ENCODE peak calls at places on chromosomes 5 and 9, in nine cellular contexts. One of them, this sample, is unnamed.

GRCh38 chr5:39283231-39283818 is 64.0 kb upstream of the FYB1 start:
- DNase-seq in fibroblast of lung: peak; percentile 78
- DNase-seq in CD8-positive, alpha-beta T cell: no peak
- DNase-seq in HFFc6: peak; percentile 75
- DNase-seq in RWPE1: peak; percentile 57
- DNase-seq in cardiac muscle cell: peak; percentile 59
- DNase-seq in neural progenitor cell: peak; percentile 71
- DNase-seq in epithelial cell of esophagus: peak; percentile 83
- DNase-seq in NB4: peak; percentile 81
- DNase-seq in this sample: peak; percentile 57

GRCh38 chr5:96721351-96721970 is 59.3 kb downstream of the CAST start:
- DNase-seq in neural progenitor cell: no peak
- DNase-seq in epithelial cell of esophagus: peak; percentile 38
- DNase-seq in HFFc6: peak; percentile 34
- DNase-seq in RWPE1: no peak
- DNase-seq in CD8-positive, alpha-beta T cell: no peak
- DNase-seq in NB4: no peak
- DNase-seq in cardiac muscle cell: no peak
- DNase-seq in fibroblast of lung: peak; percentile 89
- DNase-seq in this sample: no peak

GRCh38 chr9:117825609-117826347 is 121.6 kb downstream of the TLR4 start:
- DNase-seq in neural progenitor cell: no peak
- DNase-seq in NB4: peak; percentile 81
- DNase-seq in cardiac muscle cell: no peak
- DNase-seq in CD8-positive, alpha-beta T cell: peak; percentile 1
- DNase-seq in epithelial cell of esophagus: no peak
- DNase-seq in fibroblast of lung: no peak
- DNase-seq in RWPE1: no peak
- DNase-seq in HFFc6: no peak
- DNase-seq in this sample: no peak

GRCh38 chr9:108816037-108816436 is 39.7 kb downstream of the ACTL7B start:
- DNase-seq in HFFc6: no peak
- DNase-seq in fibroblast of lung: no peak
- DNase-seq in CD8-positive, alpha-beta T cell: no peak
- DNase-seq in neural progenitor cell: no peak
- DNase-seq in cardiac muscle cell: no peak
- DNase-seq in RWPE1: no peak
- DNase-seq in NB4: peak; percentile 78
- DNase-seq in epithelial cell of esophagus: no peak
- DNase-seq in this sample: no peak

GRCh38 chr5:53582225-53582624 is 21.8 kb downstream of the NDUFS4 start:
- DNase-seq in fibroblast of lung: no peak
- DNase-seq in CD8-positive, alpha-beta T cell: no peak
- DNase-seq in cardiac muscle cell: no peak
- DNase-seq in epithelial cell of esophagus: no peak
- DNase-seq in NB4: no peak
- DNase-seq in neural progenitor cell: no peak
- DNase-seq in RWPE1: no peak
- DNase-seq in HFFc6: no peak
- DNase-seq in this sample: no peak

GRCh38 chr9:7828344-7828743 is 28.8 kb upstream of the DMAC1 start:
- DNase-seq in HFFc6: no peak
- DNase-seq in NB4: peak; percentile 67
- DNase-seq in neural progenitor cell: no peak
- DNase-seq in RWPE1: no peak
- DNase-seq in epithelial cell of esophagus: no peak
- DNase-seq in cardiac muscle cell: no peak
- DNase-seq in fibroblast of lung: no peak
- DNase-seq in CD8-positive, alpha-beta T cell: no peak
- DNase-seq in this sample: no peak

GRCh38 chr9:72065076-72065475 is 4.7 kb upstream of the C9orf57 start:
- DNase-seq in epithelial cell of esophagus: peak; percentile 40
- DNase-seq in RWPE1: peak; percentile 42
- DNase-seq in HFFc6: no peak
- DNase-seq in cardiac muscle cell: no peak
- DNase-seq in fibroblast of lung: peak; percentile 16
- DNase-seq in CD8-positive, alpha-beta T cell: no peak
- DNase-seq in neural progenitor cell: no peak
- DNase-seq in NB4: no peak
- DNase-seq in this sample: no peak

GRCh38 chr9:3628239-3628638 is 102.4 kb upstream of the RFX3 start:
- DNase-seq in NB4: no peak
- DNase-seq in cardiac muscle cell: no peak
- DNase-seq in neural progenitor cell: no peak
- DNase-seq in fibroblast of lung: no peak
- DNase-seq in epithelial cell of esophagus: no peak
- DNase-seq in RWPE1: no peak
- DNase-seq in CD8-positive, alpha-beta T cell: no peak
- DNase-seq in HFFc6: no peak
- DNase-seq in this sample: no peak

GRCh38 chr9:25481377-25481776 is 196.9 kb downstream of the TUSC1 start:
- DNase-seq in NB4: no peak
- DNase-seq in HFFc6: no peak
- DNase-seq in CD8-positive, alpha-beta T cell: no peak
- DNase-seq in RWPE1: no peak
- DNase-seq in neural progenitor cell: no peak
- DNase-seq in cardiac muscle cell: no peak
- DNase-seq in fibroblast of lung: no peak
- DNase-seq in epithelial cell of esophagus: no peak
- DNase-seq in this sample: no peak

GRCh38 chr5:164597293-164597900 is 1092.0 kb downstream of the MAT2B start:
- DNase-seq in RWPE1: peak; percentile 13
- DNase-seq in fibroblast of lung: no peak
- DNase-seq in cardiac muscle cell: peak; percentile 37
- DNase-seq in epithelial cell of esophagus: peak; percentile 43
- DNase-seq in HFFc6: no peak
- DNase-seq in CD8-positive, alpha-beta T cell: no peak
- DNase-seq in neural progenitor cell: peak; percentile 57
- DNase-seq in NB4: peak; percentile 38
- DNase-seq in this sample: no peak
- TF ChIP-seq CTCF in RWPE1: peak; percentile 48
- TF ChIP-seq CTCF in fibroblast of lung: no peak
- TF ChIP-seq CTCF in cardiac muscle cell: no peak
- TF ChIP-seq CTCF in epithelial cell of esophagus: peak; percentile 63
- TF ChIP-seq CTCF in HFFc6: peak; percentile 31
- TF ChIP-seq CTCF in CD8-positive, alpha-beta T cell: no peak
- TF ChIP-seq CTCF in neural progenitor cell: peak; percentile 70
- TF ChIP-seq CTCF in NB4: peak; percentile 58
- TF ChIP-seq CTCF in this sample: no peak

GRCh38 chr9:85332487-85332886 is 409.3 kb downstream of the AGTPBP1 start:
- DNase-seq in NB4: peak; percentile 40
- DNase-seq in HFFc6: no peak
- DNase-seq in epithelial cell of esophagus: no peak
- DNase-seq in cardiac muscle cell: peak; percentile 18
- DNase-seq in neural progenitor cell: peak; percentile 59
- DNase-seq in fibroblast of lung: no peak
- DNase-seq in CD8-positive, alpha-beta T cell: no peak
- DNase-seq in RWPE1: peak; percentile 43
- DNase-seq in this sample: no peak
- TF ChIP-seq CTCF in NB4: peak; percentile 42
- TF ChIP-seq CTCF in HFFc6: no peak
- TF ChIP-seq CTCF in epithelial cell of esophagus: no peak
- TF ChIP-seq CTCF in cardiac muscle cell: no peak
- TF ChIP-seq CTCF in neural progenitor cell: peak; percentile 57
- TF ChIP-seq CTCF in fibroblast of lung: no peak
- TF ChIP-seq CTCF in CD8-positive, alpha-beta T cell: no peak
- TF ChIP-seq CTCF in RWPE1: no peak
- TF ChIP-seq CTCF in this sample: peak; percentile 51

GRCh38 chr5:126369083-126369482 is 54.1 kb upstream of the GRAMD2B start:
- DNase-seq in NB4: no peak
- DNase-seq in fibroblast of lung: no peak
- DNase-seq in epithelial cell of esophagus: no peak
- DNase-seq in RWPE1: no peak
- DNase-seq in HFFc6: no peak
- DNase-seq in CD8-positive, alpha-beta T cell: no peak
- DNase-seq in neural progenitor cell: no peak
- DNase-seq in cardiac muscle cell: no peak
- DNase-seq in this sample: no peak

GRCh38 chr5:126368239-126368812 is 54.9 kb upstream of the GRAMD2B start:
- DNase-seq in HFFc6: no peak
- DNase-seq in epithelial cell of esophagus: peak; percentile 99
- DNase-seq in NB4: no peak
- DNase-seq in CD8-positive, alpha-beta T cell: no peak
- DNase-seq in neural progenitor cell: peak; percentile 73
- DNase-seq in fibroblast of lung: peak; percentile 52
- DNase-seq in cardiac muscle cell: no peak
- DNase-seq in RWPE1: peak; percentile 91
- DNase-seq in this sample: no peak

GRCh38 chr5:126370796-126371718 is 52.2 kb upstream of the GRAMD2B start:
- DNase-seq in CD8-positive, alpha-beta T cell: no peak
- DNase-seq in HFFc6: peak; percentile 66
- DNase-seq in NB4: no peak
- DNase-seq in RWPE1: peak; percentile 44
- DNase-seq in epithelial cell of esophagus: peak; percentile 73
- DNase-seq in cardiac muscle cell: no peak
- DNase-seq in neural progenitor cell: no peak
- DNase-seq in fibroblast of lung: no peak
- DNase-seq in this sample: no peak

GRCh38 chr5:126373621-126374416 is 49.4 kb upstream of the GRAMD2B start:
- DNase-seq in HFFc6: peak; percentile 91
- DNase-seq in RWPE1: no peak
- DNase-seq in epithelial cell of esophagus: no peak
- DNase-seq in fibroblast of lung: no peak
- DNase-seq in NB4: no peak
- DNase-seq in cardiac muscle cell: no peak
- DNase-seq in CD8-positive, alpha-beta T cell: no peak
- DNase-seq in neural progenitor cell: no peak
- DNase-seq in this sample: no peak

GRCh38 chr5:126369995-126370731 is 53.0 kb upstream of the GRAMD2B start:
- DNase-seq in CD8-positive, alpha-beta T cell: no peak
- DNase-seq in HFFc6: peak; percentile 39
- DNase-seq in NB4: no peak
- DNase-seq in cardiac muscle cell: peak; percentile 20
- DNase-seq in RWPE1: no peak
- DNase-seq in fibroblast of lung: no peak
- DNase-seq in neural progenitor cell: no peak
- DNase-seq in epithelial cell of esophagus: peak; percentile 47
- DNase-seq in this sample: no peak
- TF ChIP-seq CTCF in CD8-positive, alpha-beta T cell: no peak
- TF ChIP-seq CTCF in HFFc6: peak; percentile 49
- TF ChIP-seq CTCF in NB4: no peak
- TF ChIP-seq CTCF in cardiac muscle cell: peak; percentile 18
- TF ChIP-seq CTCF in RWPE1: no peak
- TF ChIP-seq CTCF in fibroblast of lung: no peak
- TF ChIP-seq CTCF in neural progenitor cell: no peak
- TF ChIP-seq CTCF in epithelial cell of esophagus: peak; percentile 41
- TF ChIP-seq CTCF in this sample: peak; percentile 29

GRCh38 chr5:16844952-16845351 is 91.1 kb downstream of the MYO10 start:
- DNase-seq in RWPE1: no peak
- DNase-seq in NB4: no peak
- DNase-seq in CD8-positive, alpha-beta T cell: no peak
- DNase-seq in fibroblast of lung: no peak
- DNase-seq in epithelial cell of esophagus: peak; percentile 24
- DNase-seq in HFFc6: no peak
- DNase-seq in neural progenitor cell: no peak
- DNase-seq in cardiac muscle cell: no peak
- DNase-seq in this sample: no peak
- TF ChIP-seq CTCF in RWPE1: peak; percentile 29
- TF ChIP-seq CTCF in NB4: no peak
- TF ChIP-seq CTCF in CD8-positive, alpha-beta T cell: no peak
- TF ChIP-seq CTCF in fibroblast of lung: no peak
- TF ChIP-seq CTCF in epithelial cell of esophagus: peak; percentile 49
- TF ChIP-seq CTCF in HFFc6: peak; percentile 25
- TF ChIP-seq CTCF in neural progenitor cell: peak; percentile 25
- TF ChIP-seq CTCF in cardiac muscle cell: peak; percentile 7
- TF ChIP-seq CTCF in this sample: peak; percentile 9

This sample was measured in AG09309.